ENCODE peak calls at places on chromosomes 13 and 19, in nine cellular contexts. N, B, U, J, Y, H, M, L and R are unnamed samples.

GRCh38 chr13:21071015-21071414 is 9.6 kb upstream of the LATS2 start:
- DNase-seq in Y (no peak), U (no peak), L (peak), M (no peak), H (no peak), B (no peak), N (no peak), J (no peak), R (peak)

GRCh38 chr19:33385956-33386355 is 12.4 kb downstream of the CEBPG start:
- DNase-seq in Y (no peak), U (no peak), H (no peak), N (no peak), J (peak), M (peak), B (no peak), L (no peak), R (no peak)

GRCh38 chr13:27979001-27979643 is 9.4 kb downstream of the URAD start:
- DNase-seq in H (no peak), J (no peak), N (no peak), Y (no peak), M (no peak), L (no peak), B (no peak), U (no peak), R (no peak)

GRCh38 chr13:30576528-30576927 is 41.2 kb upstream of the USPL1 start:
- DNase-seq in M (no peak), J (no peak), Y (peak), N (peak), U (peak), L (peak), H (no peak), B (peak), R (no peak)

GRCh38 chr13:42747399-42747873 is 33.9 kb upstream of the FAM216B start:
- DNase-seq in L (peak), H (no peak), N (peak), Y (peak), U (peak), B (peak), M (no peak), J (no peak), R (peak)

GRCh38 chr19:40565910-40566495 is 10.7 kb upstream of the SHKBP1 start:
- DNase-seq in L (no peak), U (no peak), J (no peak), H (no peak), Y (no peak), M (peak), B (no peak), N (no peak), R (no peak)

GRCh38 chr13:74987124-74987690 is 494.8 kb downstream of the TBC1D4 start:
- DNase-seq in U (no peak), J (no peak), L (no peak), M (no peak), Y (no peak), H (no peak), B (no peak), N (no peak), R (no peak)

GRCh38 chr13:43132911-43133310 is 109.5 kb downstream of the DNAJC15 start:
- DNase-seq in J (no peak), Y (no peak), L (no peak), B (no peak), U (no peak), M (no peak), N (no peak), H (no peak), R (no peak)

GRCh38 chr13:100566543-100566942 is 22.0 kb downstream of the GGACT start:
- DNase-seq in B (peak), H (no peak), U (no peak), M (no peak), J (no peak), L (peak), Y (no peak), N (no peak), R (no peak)

GRCh38 chr19:13241321-13242104 is 91.3 kb downstream of the IER2 start:
- DNase-seq in N (no peak), M (no peak), U (no peak), L (no peak), H (no peak), B (no peak), Y (no peak), J (no peak), R (no peak)

GRCh38 chr13:48010698-48011097 is 9.6 kb upstream of the SUCLA2 start:
- DNase-seq in Y (no peak), B (no peak), J (no peak), N (no peak), H (no peak), M (no peak), U (no peak), L (no peak), R (no peak)

GRCh38 chr19:3129112-3129511 is 6.7 kb upstream of the GNA15 start:
- DNase-seq in Y (peak), H (no peak), J (no peak), L (peak), N (peak), M (no peak), B (peak), U (no peak), R (peak)

DNA sequence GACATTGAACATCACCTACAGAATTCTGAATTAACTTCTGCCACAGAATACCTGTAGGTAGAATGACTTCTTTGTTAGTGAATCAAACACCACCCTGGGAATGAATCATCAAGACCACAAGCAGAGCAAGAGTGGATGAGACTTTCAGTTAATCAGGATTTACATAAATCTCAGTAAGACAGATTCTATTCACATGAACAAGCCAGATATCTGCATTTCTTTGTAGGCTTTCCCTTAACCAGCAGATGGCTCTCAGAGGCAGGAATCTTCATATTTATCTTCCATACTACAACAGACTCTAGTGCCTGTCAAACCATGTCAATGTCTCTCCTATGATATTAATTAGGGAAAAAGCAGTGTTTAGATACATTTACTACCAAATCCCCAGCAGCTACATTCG is 412.1 kb downstream of the KLF12 start:
- DNase-seq in U (peak), L (peak), J (no peak), Y (peak), N (peak), M (no peak), B (peak), H (no peak), R (no peak)
- TF ChIP-seq CTCF in U (no peak), L (peak), J (no peak), Y (peak), N (peak), M (no peak), B (peak), H (no peak), R (peak)

DNA sequence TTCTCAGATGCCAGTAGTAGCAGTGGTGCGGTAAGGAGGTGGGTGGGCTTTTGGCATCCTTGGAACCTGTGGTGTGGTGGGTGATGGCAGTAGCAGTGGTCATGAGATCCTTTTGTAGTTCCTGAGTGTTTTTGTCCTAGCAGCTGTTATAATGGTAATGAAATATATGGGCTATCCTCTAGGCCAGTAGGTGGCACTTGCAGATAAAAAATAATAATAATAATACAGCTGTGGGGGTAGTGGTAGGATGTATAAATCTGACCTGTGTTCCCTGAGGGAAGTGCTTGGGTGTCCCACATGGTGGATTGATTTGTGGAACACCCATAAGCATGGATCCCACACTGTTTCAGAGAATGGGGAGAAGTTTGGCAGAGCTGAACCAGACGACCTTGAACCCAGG is 334.0 kb downstream of the SLITRK5 start:
- DNase-seq in M (no peak), N (no peak), Y (no peak), H (no peak), L (no peak), J (no peak), B (no peak), U (no peak), R (no peak)
- TF ChIP-seq CTCF in M (no peak), N (no peak), Y (peak), H (no peak), L (no peak), J (no peak), B (no peak), U (no peak), R (peak)

DNA sequence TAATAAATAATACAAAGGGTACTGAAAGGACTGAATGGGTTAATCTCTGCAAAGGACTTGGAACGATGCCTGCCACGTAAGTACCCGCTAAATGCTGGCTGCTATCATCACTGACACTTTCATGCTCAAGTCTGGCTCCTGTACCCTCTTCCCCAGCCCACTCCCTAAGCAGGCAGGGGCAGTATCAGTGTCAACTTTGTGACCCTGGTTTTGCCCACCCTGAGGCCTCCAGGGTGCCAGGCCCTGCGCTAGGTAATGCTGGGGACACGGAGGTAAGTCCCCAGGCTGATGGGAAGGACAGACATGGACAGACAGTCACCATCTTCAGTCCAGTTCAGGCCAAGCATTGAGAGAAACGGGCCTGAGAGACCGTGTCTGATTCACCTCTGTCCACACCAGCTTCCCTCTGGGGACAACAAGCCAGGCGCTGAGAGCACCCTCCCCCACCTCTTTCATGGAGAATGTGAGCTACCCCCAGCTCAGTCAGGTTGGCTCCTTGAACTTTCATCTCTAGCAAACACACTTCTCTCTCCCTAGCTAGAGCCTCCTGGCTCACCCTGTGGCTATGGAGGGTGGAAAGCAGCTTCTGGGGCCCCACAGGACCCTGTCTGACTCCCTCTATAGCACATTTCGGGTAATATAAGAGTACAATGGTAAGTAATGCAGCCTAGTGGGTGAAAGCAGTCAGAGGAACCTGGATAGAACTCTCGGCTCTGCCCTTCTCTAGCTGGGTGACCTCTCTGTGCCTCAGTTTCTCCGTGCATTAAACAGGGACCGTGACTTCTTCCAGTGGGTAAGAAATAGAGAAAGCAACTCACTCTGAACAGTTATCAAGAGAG is 758 bp downstream of the ETFB start:
- DNase-seq in B (peak), J (no peak), Y (peak), M (no peak), L (peak), H (peak), U (no peak), N (peak), R (no peak)
- TF ChIP-seq CTCF in B (no peak), J (no peak), Y (peak), M (no peak), L (no peak), H (no peak), U (no peak), N (peak), R (peak)

GRCh38 chr19:12139309-12139708 is 841 bp downstream of the ZNF20 start:
- DNase-seq in Y (no peak), J (no peak), B (peak), U (no peak), H (no peak), M (no peak), L (no peak), N (no peak), R (no peak)

GRCh38 chr19:12139885-12140544 is at the start of gene ZNF20:
- DNase-seq in J (peak), M (peak), Y (peak), U (peak), L (peak), B (peak), N (peak), H (peak), R (peak)

GRCh38 chr19:12137541-12137940 is 2.6 kb downstream of the ZNF20 start:
- DNase-seq in J (no peak), N (no peak), Y (no peak), M (no peak), H (no peak), B (no peak), L (peak), U (no peak), R (no peak)

GRCh38 chr19:12141405-12141736 is 1.2 kb upstream of the ZNF20 start:
- DNase-seq in J (no peak), M (no peak), B (no peak), N (no peak), L (no peak), H (no peak), Y (no peak), U (no peak), R (no peak)

GRCh38 chr19:12140545-12141404 is 625 bp upstream of the ZNF20 start:
- DNase-seq in H (peak), L (peak), N (peak), U (peak), J (peak), Y (peak), B (peak), M (peak), R (peak)
- TF ChIP-seq CTCF in H (peak), L (peak), N (peak), U (peak), J (peak), Y (peak), B (peak), M (peak), R (peak)

GRCh38 chr19:35744688-35745327 is 410 bp downstream of the U2AF1L4 start:
- DNase-seq in M (peak), N (peak), Y (peak), B (peak), H (peak), L (peak), U (peak), J (peak), R (peak)
- TF ChIP-seq CTCF in M (peak), N (peak), Y (peak), B (peak), H (no peak), L (peak), U (peak), J (peak), R (peak)

GRCh38 chr19:6011206-6011605 is 33.3 kb upstream of the RANBP3 start:
- DNase-seq in M (no peak), Y (no peak), L (no peak), J (no peak), B (no peak), U (no peak), H (no peak), N (no peak), R (no peak)

GRCh38 chr19:6012416-6013170 is 34.7 kb upstream of the RANBP3 start:
- DNase-seq in B (no peak), Y (no peak), U (no peak), L (no peak), H (no peak), N (no peak), M (no peak), J (no peak), R (no peak)

GRCh38 chr19:6014551-6015135 is 36.7 kb upstream of the RANBP3 start:
- DNase-seq in B (no peak), J (no peak), N (no peak), L (no peak), M (no peak), U (no peak), Y (no peak), H (no peak), R (no peak)

GRCh38 chr19:6010107-6010506 is 32.2 kb upstream of the RANBP3 start:
- DNase-seq in N (no peak), L (no peak), M (no peak), B (no peak), H (no peak), U (no peak), J (no peak), Y (no peak), R (no peak)

DNA sequence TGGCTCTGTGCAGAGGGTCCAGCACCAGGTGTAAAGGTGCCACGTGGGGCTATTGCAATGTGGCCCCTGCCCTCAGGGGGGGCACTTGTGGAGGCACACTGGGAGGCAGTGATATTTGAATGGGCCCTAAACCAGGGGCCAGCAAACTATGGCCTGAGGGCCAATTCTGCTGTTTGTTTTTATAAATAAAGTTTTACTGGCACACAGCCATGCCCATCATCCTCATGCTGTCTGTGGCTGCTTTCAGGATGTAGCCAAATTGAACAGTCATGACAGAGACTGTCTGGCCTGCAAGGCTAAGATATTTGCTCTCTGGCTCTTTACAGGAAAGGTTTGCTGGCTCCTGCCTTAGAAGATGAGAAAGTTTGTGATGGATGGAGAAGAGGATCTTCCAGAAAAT is 33.9 kb upstream of the RANBP3 start:
- DNase-seq in Y (no peak), H (no peak), M (no peak), U (no peak), J (no peak), B (peak), N (no peak), L (peak), R (no peak)
- TF ChIP-seq CTCF in Y (no peak), H (no peak), M (no peak), U (no peak), J (no peak), B (no peak), N (no peak), L (no peak), R (no peak)

GRCh38 chr19:42326969-42327368 is 1.5 kb downstream of the MEGF8 start:
- DNase-seq in L (no peak), J (no peak), H (no peak), M (no peak), N (no peak), B (no peak), Y (no peak), U (no peak), R (no peak)
- TF ChIP-seq CTCF in L (no peak), J (no peak), H (no peak), M (no peak), N (no peak), B (no peak), Y (no peak), U (no peak), R (no peak)

DNA sequence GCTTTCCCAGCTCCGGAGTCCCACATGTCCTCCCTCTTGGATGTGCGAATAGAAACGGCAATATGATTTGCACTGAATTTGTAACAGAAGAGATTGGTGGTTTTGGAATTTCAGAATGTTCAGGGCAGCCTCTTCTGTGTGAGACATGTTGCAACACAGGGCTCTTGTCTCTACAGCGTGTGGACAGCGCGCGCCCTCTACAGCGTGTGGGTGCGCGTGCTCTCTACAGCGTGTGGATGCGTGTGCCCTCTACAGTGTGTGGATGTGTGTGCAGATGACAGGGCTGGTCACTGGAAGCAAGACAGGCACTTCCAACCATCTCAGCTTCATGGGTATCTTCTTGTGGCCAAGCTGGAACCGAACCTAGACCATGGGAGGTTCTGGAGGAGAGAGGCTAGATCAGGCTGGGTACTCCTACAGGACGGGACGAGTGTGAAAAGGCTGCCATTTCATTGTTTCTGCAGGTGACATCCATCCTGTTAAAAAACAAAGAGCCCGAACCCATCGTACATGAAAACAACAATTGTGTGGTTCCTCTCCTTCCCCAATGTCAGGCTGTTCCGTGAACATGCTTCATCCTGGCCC is 78.4 kb downstream of the TEX29 start:
- DNase-seq in J (no peak), M (no peak), Y (no peak), L (no peak), N (no peak), U (no peak), H (no peak), B (no peak), R (peak)
- TF ChIP-seq CTCF in J (no peak), M (no peak), Y (no peak), L (no peak), N (no peak), U (no peak), H (no peak), B (no peak), R (peak)

GRCh38 chr19:50839712-50840655 is 6.6 kb upstream of the KLK15 start:
- DNase-seq in M (no peak), J (no peak), L (no peak), B (no peak), Y (no peak), U (no peak), H (no peak), N (no peak), R (no peak)

GRCh38 chr19:50836543-50837195 is 3.3 kb upstream of the KLK15 start:
- DNase-seq in Y (no peak), B (no peak), M (no peak), H (peak), L (no peak), U (no peak), J (no peak), N (no peak), R (no peak)

GRCh38 chr19:50835785-50836542 is 2.6 kb upstream of the KLK15 start:
- DNase-seq in L (peak), U (peak), Y (peak), H (peak), J (peak), N (peak), M (peak), B (peak), R (no peak)

GRCh38 chr19:50837300-50837699 is 3.9 kb upstream of the KLK15 start:
- DNase-seq in N (no peak), U (no peak), Y (no peak), B (no peak), J (no peak), H (no peak), M (no peak), L (no peak), R (peak)

DNA sequence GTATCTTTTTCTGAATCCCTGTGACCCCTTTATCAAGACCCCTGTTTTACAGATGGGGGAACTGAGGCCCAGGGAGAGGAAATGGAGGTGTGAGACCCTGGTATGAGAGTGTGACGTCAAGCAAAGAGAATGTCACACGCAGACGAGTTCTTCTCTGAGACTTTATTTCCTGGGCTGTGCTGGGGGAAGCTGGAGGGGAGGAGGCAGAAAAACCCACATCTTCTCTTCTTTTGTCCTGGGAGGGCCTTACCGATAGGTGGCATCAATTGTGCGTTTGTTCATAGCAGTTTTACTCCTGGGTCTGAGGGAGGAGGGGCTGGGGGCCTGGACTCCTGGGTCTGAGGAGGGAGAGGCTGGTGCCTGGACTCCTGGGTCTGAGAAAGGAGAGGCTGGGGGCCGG is 4.9 kb upstream of the KLK15 start:
- DNase-seq in L (no peak), N (peak), Y (no peak), M (no peak), U (no peak), H (no peak), J (no peak), B (no peak), R (no peak)
- TF ChIP-seq CTCF in L (no peak), N (peak), Y (no peak), M (no peak), U (no peak), H (no peak), J (no peak), B (peak), R (peak)

GRCh38 chr19:16376241-16376640 is 51.6 kb downstream of the KLF2 start:
- DNase-seq in B (no peak), L (no peak), U (no peak), Y (no peak), H (no peak), N (no peak), M (no peak), J (no peak), R (no peak)
- TF ChIP-seq CTCF in B (no peak), L (no peak), U (no peak), Y (no peak), H (no peak), N (no peak), M (no peak), J (no peak), R (no peak)